ENCODE peak calls at places on chromosomes 12 and 14, in six cellular contexts. V, S, K, W, C and T are unnamed samples.

GRCh38 chr14:72824051-72824450 is 69.8 kb downstream of the DPF3 start:
- DNase-seq in K (no peak), C (no peak), W (no peak), V (no peak), S (no peak), T (no peak)

GRCh38 chr14:71318097-71318459 is 410.8 kb downstream of the PCNX1 start:
- DNase-seq in K (no peak), W (no peak), S (no peak), C (no peak), V (no peak), T (no peak)

GRCh38 chr14:38808734-38809455 is 294.1 kb downstream of the SEC23A start:
- DNase-seq in K (peak), C (no peak), W (no peak), S (no peak), V (peak), T (peak)

GRCh38 chr14:102078344-102078743 is 8.5 kb downstream of the HSP90AA1 start:
- DNase-seq in W (no peak), V (no peak), S (no peak), C (no peak), K (no peak), T (no peak)

GRCh38 chr12:124474709-124475108 is 92.7 kb downstream of the NCOR2 start:
- DNase-seq in S (no peak), K (no peak), V (no peak), W (no peak), C (no peak), T (no peak)

GRCh38 chr12:98154850-98155249 is 360.5 kb upstream of the TMPO start:
- DNase-seq in W (peak), C (peak), S (no peak), V (no peak), K (peak), T (peak)

GRCh38 chr14:35900741-35901140 is 74.6 kb downstream of the BRMS1L start:
- DNase-seq in V (no peak), S (no peak), W (no peak), K (no peak), C (no peak), T (no peak)

GRCh38 chr12:107320031-107320928 is 226.9 kb upstream of the CRY1 start:
- DNase-seq in W (no peak), K (peak), C (peak), V (no peak), S (no peak), T (no peak)

GRCh38 chr12:53551889-53552291 is 44.6 kb upstream of the NPFF start:
- DNase-seq in V (no peak), W (no peak), C (no peak), S (no peak), K (no peak), T (no peak)

GRCh38 chr12:27525373-27525772 is 1.4 kb downstream of the PPFIBP1 start:
- DNase-seq in K (no peak), S (no peak), W (no peak), V (no peak), C (no peak), T (no peak)

GRCh38 chr12:126708492-126708896 is 1558.5 kb upstream of the TMEM132C start:
- DNase-seq in V (no peak), S (no peak), W (no peak), K (no peak), C (peak), T (no peak)

GRCh38 chr12:125861299-125862281 is 796.4 kb downstream of the AACS start:
- DNase-seq in C (peak), K (no peak), W (peak), V (peak), S (no peak), T (no peak)

GRCh38 chr12:84842406-84843013 is 70.1 kb downstream of the SLC6A15 start:
- DNase-seq in W (no peak), V (peak), C (peak), S (no peak), K (peak), T (peak)

GRCh38 chr12:119843100-119843499 is 34.0 kb downstream of the CIT start:
- DNase-seq in K (no peak), W (no peak), C (no peak), S (no peak), V (no peak), T (no peak)

GRCh38 chr12:122354958-122355641 is 67.4 kb downstream of the CLIP1 start:
- DNase-seq in C (no peak), S (no peak), W (no peak), V (no peak), K (no peak), T (no peak)

GRCh38 chr14:65413739-65414045 is 1.2 kb downstream of the FUT8 start:
- DNase-seq in K (no peak), V (no peak), C (no peak), W (no peak), S (no peak), T (no peak)

GRCh38 chr14:93155667-93156066 is 29.0 kb downstream of the MOAP1 start:
- DNase-seq in S (no peak), W (no peak), C (no peak), K (no peak), V (no peak), T (no peak)

GRCh38 chr12:12336049-12336411 is 14.0 kb downstream of the MANSC1 start:
- DNase-seq in C (no peak), V (no peak), K (peak), S (peak), W (no peak), T (no peak)

GRCh38 chr12:27309293-27309994 is 23.2 kb upstream of the BMAL2 start:
- DNase-seq in K (no peak), V (no peak), W (no peak), S (no peak), C (no peak), T (no peak)

GRCh38 chr12:75996907-75997447 is 34.6 kb downstream of the PHLDA1 start:
- DNase-seq in K (no peak), S (no peak), V (no peak), W (no peak), C (no peak), T (no peak)

GRCh38 chr12:68200854-68201253 is 24.8 kb downstream of the IL26 start:
- DNase-seq in C (no peak), K (no peak), V (no peak), W (no peak), S (no peak), T (no peak)

GRCh38 chr14:68785817-68786490 is 6.9 kb downstream of the ZFP36L1 start:
- DNase-seq in S (no peak), K (no peak), C (no peak), W (no peak), V (peak), T (no peak)

GRCh38 chr14:58297412-58297761 is 968 bp upstream of the ARID4A start:
- DNase-seq in V (no peak), S (no peak), W (no peak), K (no peak), C (no peak), T (no peak)

GRCh38 chr12:14256555-14257169 is 108.8 kb upstream of the ATF7IP start:
- DNase-seq in W (no peak), S (no peak), V (peak), C (peak), K (peak), T (peak)

GRCh38 chr12:17108877-17109520 is 503.0 kb upstream of the LMO3 start:
- DNase-seq in W (no peak), S (no peak), V (no peak), C (no peak), K (no peak), T (no peak)
- TF ChIP-seq YY1 in W (no peak), S (no peak), V (no peak), C (no peak), K (no peak), T (no peak)

GRCh38 chr12:120965534-120966091 is 12.7 kb upstream of the HNF1A start:
- DNase-seq in C (no peak), W (no peak), V (no peak), S (no peak), K (no peak), T (no peak)

GRCh38 chr12:120972870-120973543 is 5.3 kb upstream of the HNF1A start:
- DNase-seq in K (peak), C (no peak), S (no peak), V (no peak), W (peak), T (no peak)

GRCh38 chr12:120970310-120970709 is 8.0 kb upstream of the HNF1A start:
- DNase-seq in C (no peak), W (no peak), V (no peak), K (no peak), S (no peak), T (no peak)

GRCh38 chr12:120971299-120972180 is 6.8 kb upstream of the HNF1A start:
- DNase-seq in K (peak), V (peak), C (peak), S (peak), W (no peak), T (peak)
- TF ChIP-seq POLR2AphosphoS5 in K (no peak), V (no peak), C (no peak), S (no peak), W (no peak), T (no peak)

DNA sequence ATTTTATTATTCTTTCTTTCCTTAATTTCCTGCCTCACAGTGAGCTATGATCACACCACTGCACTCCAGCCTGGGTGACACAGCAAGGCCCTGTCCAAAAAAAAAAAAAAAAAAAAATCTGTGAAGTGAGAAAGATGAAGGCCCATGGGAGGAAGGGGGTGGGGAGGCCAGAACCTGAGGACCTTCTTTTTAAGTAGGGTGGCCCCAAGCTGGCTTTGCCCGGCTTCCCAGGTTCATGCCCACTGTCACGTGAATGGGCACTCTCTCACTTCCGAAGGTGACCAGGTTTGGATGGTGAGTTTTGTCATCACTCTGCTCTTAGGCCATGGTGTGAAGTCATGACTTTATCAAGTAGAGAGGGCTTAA is 82.3 kb downstream of the TNFAIP2 start:
- DNase-seq in W (no peak), S (no peak), C (no peak), K (no peak), V (no peak), T (no peak)
- TF ChIP-seq YY1 in W (no peak), S (no peak), C (no peak), K (no peak), V (no peak), T (no peak)

GRCh38 chr14:103818422-103818821 is 29.0 kb downstream of the PPP1R13B start:
- DNase-seq in W (no peak), V (no peak), S (no peak), K (no peak), C (no peak), T (no peak)

GRCh38 chr14:103820382-103820781 is 27.0 kb downstream of the PPP1R13B start:
- DNase-seq in K (no peak), W (no peak), V (no peak), C (no peak), S (no peak), T (no peak)

GRCh38 chr14:103820908-103821307 is 26.5 kb downstream of the PPP1R13B start:
- DNase-seq in W (no peak), S (no peak), C (no peak), V (no peak), K (no peak), T (no peak)

GRCh38 chr14:103818870-103819269 is 28.5 kb downstream of the PPP1R13B start:
- DNase-seq in K (no peak), S (no peak), W (no peak), V (no peak), C (no peak), T (no peak)

DNA sequence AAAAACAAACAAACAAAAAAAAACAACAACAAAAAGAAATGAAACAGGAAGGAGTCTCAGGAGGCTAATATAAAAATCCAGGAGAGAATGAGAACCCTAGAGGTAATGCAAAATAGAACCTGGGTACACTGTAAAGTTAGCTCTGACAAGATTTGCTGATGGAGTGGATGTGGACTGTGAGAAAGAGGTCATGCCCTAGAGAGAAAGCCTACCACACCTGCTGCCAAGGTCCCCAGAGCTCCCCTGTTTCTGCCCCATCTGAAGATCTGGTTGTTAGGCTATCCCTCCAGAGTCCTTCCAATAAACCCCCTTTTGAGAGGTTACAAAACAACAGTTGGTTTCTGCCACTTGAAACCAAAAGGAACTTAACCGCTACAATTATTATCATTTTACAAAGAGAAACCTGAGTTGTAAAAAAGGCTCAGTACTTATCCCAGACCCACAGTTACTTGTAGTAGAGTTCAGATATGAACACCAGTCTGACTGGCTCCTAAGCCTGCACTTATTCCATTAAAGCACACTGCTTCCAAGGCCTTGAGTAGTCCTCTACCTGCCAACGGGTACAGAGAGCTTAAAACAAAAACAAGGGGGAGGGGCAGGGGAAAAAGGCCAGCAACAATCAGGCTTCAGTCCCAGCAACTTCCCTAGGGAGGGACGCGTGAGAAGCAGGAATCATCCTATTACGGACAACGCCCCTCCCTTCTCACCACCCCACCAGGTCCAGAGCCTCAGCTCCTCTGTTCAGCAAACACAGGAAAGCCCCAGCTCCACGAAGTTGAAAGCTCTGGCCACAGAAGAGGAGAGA is 27.7 kb downstream of the PPP1R13B start:
- DNase-seq in V (no peak), K (peak), W (peak), C (peak), S (no peak), T (no peak)
- TF ChIP-seq POLR2AphosphoS5 in V (no peak), K (no peak), W (no peak), C (no peak), S (no peak), T (no peak)